ENCODE peak calls at places on chromosome 1, in seven cellular contexts. U is chondrocyte; J is kidney epithelial cell; T is GM23338; B is neural crest cell; V is uterus; G is activated CD8-positive, alpha-beta T cell treated with anti-CD3 and anti-CD28 coated beads for 36 hours. D is an unnamed sample.

GRCh38 chr1:238223067-238223640 is 332.4 kb upstream of the ZP4 start:
- DNase-seq in U (no peak), J (peak), T (no peak), B (no peak), V (no peak), G (no peak), D (no peak)

GRCh38 chr1:18922319-18922726 is 20.0 kb upstream of the ALDH4A1 start:
- DNase-seq in U (no peak), J (no peak), T (no peak), B (no peak), V (peak), G (no peak), D (no peak)

GRCh38 chr1:8487249-8487648 is 169.3 kb downstream of the SLC45A1 start:
- DNase-seq in U (no peak), J (no peak), T (no peak), B (no peak), V (no peak), G (no peak), D (no peak)

GRCh38 chr1:80447533-80447932 is 1353.2 kb upstream of the ADGRL2 start:
- DNase-seq in U (no peak), J (no peak), T (no peak), B (no peak), V (no peak), G (no peak), D (no peak)

GRCh38 chr1:96634863-96635262 is 86.7 kb upstream of the PTBP2 start:
- DNase-seq in U (no peak), J (no peak), T (no peak), B (no peak), V (no peak), G (no peak), D (no peak)

GRCh38 chr1:157357111-157357510 is 195.2 kb downstream of the FCRL5 start:
- DNase-seq in U (no peak), J (no peak), T (no peak), B (no peak), V (no peak), G (no peak), D (no peak)

GRCh38 chr1:184915463-184916080 is 58.7 kb downstream of the NIBAN1 start:
- DNase-seq in U (no peak), J (no peak), T (no peak), B (no peak), V (no peak), G (no peak), D (no peak)

GRCh38 chr1:181073638-181074037 is 14.9 kb upstream of the IER5 start:
- DNase-seq in U (no peak), J (no peak), T (no peak), B (no peak), V (no peak), G (no peak), D (no peak)

GRCh38 chr1:200535605-200536004 is 84.9 kb downstream of the KIF14 start:
- DNase-seq in U (no peak), J (no peak), T (peak), B (no peak), V (no peak), G (peak), D (no peak)

GRCh38 chr1:58909914-58910681 is 126.3 kb upstream of the JUN start:
- DNase-seq in U (no peak), J (no peak), T (no peak), B (no peak), V (no peak), G (no peak), D (no peak)

GRCh38 chr1:79226963-79227362 is 220.4 kb upstream of the ADGRL4 start:
- DNase-seq in U (no peak), J (no peak), T (no peak), B (no peak), V (no peak), G (no peak), D (no peak)

GRCh38 chr1:28601696-28602095 is 9.6 kb downstream of the RAB42 start:
- DNase-seq in U (no peak), J (peak), T (no peak), B (no peak), V (no peak), G (peak), D (peak)

GRCh38 chr1:202329891-202330290 is 11.8 kb downstream of the UBE2T start:
- DNase-seq in U (no peak), J (no peak), T (peak), B (no peak), V (no peak), G (no peak), D (no peak)

GRCh38 chr1:115430717-115431116 is 92.7 kb upstream of the NGF start:
- DNase-seq in U (no peak), J (peak), T (no peak), B (no peak), V (no peak), G (no peak), D (no peak)

GRCh38 chr1:187474266-187474665 is 645.5 kb downstream of the PLA2G4A start:
- DNase-seq in U (no peak), J (peak), T (no peak), B (no peak), V (no peak), G (no peak), D (no peak)

GRCh38 chr1:113745425-113745824 is 13.9 kb downstream of the PHTF1 start:
- DNase-seq in U (no peak), J (no peak), T (peak), B (no peak), V (no peak), G (no peak), D (no peak)

GRCh38 chr1:103267271-103267670 is 158.9 kb upstream of the COL11A1 start:
- DNase-seq in U (no peak), J (no peak), T (no peak), B (no peak), V (no peak), G (no peak), D (no peak)

GRCh38 chr1:223720987-223721591 is 8.8 kb downstream of the CAPN2 start:
- DNase-seq in U (peak), J (no peak), T (no peak), B (no peak), V (no peak), G (no peak), D (no peak)

GRCh38 chr1:29413661-29414060 is 177.3 kb downstream of the PTPRU start:
- DNase-seq in U (no peak), J (no peak), T (no peak), B (no peak), V (no peak), G (no peak), D (no peak)

GRCh38 chr1:212035123-212035834 is at the start of the genes DTL and INTS7:
- DNase-seq in U (peak), J (peak), T (peak), B (peak), V (peak), G (peak), D (peak)

GRCh38 chr1:1035291-1035931 is 15.5 kb downstream of the AGRN start:
- DNase-seq in U (no peak), J (no peak), T (no peak), B (no peak), V (no peak), G (no peak), D (no peak)

GRCh38 chr1:111786669-111787207 is 31.0 kb downstream of the DDX20 start:
- DNase-seq in U (no peak), J (no peak), T (no peak), B (no peak), V (no peak), G (no peak), D (peak)

GRCh38 chr1:60132985-60133673 is 59.6 kb upstream of the C1orf87 start:
- DNase-seq in U (no peak), J (peak), T (no peak), B (no peak), V (no peak), G (peak), D (peak)

GRCh38 chr1:226135059-226135651 is 51.4 kb downstream of the ACBD3 start:
- DNase-seq in U (no peak), J (no peak), T (no peak), B (no peak), V (peak), G (no peak), D (peak)

GRCh38 chr1:53592521-53592982 is 133.4 kb downstream of the DMRTB1 start:
- DNase-seq in U (peak), J (no peak), T (peak), B (no peak), V (peak), G (no peak), D (no peak)

GRCh38 chr1:201147396-201148015 is 6.8 kb downstream of the TMEM9 start:
- DNase-seq in U (peak), J (no peak), T (no peak), B (no peak), V (no peak), G (no peak), D (no peak)

GRCh38 chr1:206469933-206470691 is at the start of gene IKBKE:
- DNase-seq in U (no peak), J (no peak), T (peak), B (no peak), V (peak), G (peak), D (no peak)

GRCh38 chr1:206469411-206469932 is 804 bp upstream of the IKBKE start:
- DNase-seq in U (no peak), J (no peak), T (peak), B (no peak), V (no peak), G (peak), D (no peak)

GRCh38 chr1:206471415-206471801 is 1.1 kb downstream of the IKBKE start:
- DNase-seq in U (no peak), J (no peak), T (no peak), B (no peak), V (no peak), G (peak), D (no peak)

GRCh38 chr1:206471993-206472392 is 1.7 kb downstream of the IKBKE start:
- DNase-seq in U (no peak), J (no peak), T (no peak), B (no peak), V (no peak), G (peak), D (no peak)

GRCh38 chr1:206470692-206471414 is 577 bp downstream of the IKBKE start:
- DNase-seq in U (no peak), J (peak), T (peak), B (no peak), V (no peak), G (peak), D (no peak)
- TF ChIP-seq CTCF in U (peak), J (no peak), T (no peak), B (no peak), V (no peak), G (no peak), D (no peak)

GRCh38 chr1:46599044-46599970 is 4.8 kb downstream of the MKNK1 start:
- DNase-seq in U (no peak), J (no peak), T (no peak), B (no peak), V (no peak), G (no peak), D (no peak)
- TF ChIP-seq CTCF in U (no peak), J (no peak), T (no peak), B (no peak), V (no peak), G (no peak), D (no peak)

DNA sequence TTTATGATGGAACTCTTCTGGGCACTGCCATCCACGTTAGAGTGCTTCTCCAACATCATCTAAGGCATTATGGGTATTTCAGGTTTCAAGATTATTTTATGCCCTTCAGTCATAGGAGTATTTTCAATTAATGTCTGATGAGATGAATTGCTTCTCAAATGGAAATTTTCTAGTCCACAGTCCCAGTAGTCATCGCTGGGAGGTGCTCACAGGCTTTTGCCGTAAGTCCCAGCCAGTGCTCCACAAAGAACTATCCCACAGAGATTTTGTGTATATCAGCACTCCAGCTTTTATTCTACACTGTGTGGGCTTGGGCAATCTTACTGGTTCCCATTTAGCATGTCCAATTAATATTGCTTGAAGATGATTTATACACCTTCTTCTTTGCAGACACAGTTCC is 61.0 kb downstream of the SMYD2 start:
- DNase-seq in U (no peak), J (no peak), T (no peak), B (no peak), V (no peak), G (no peak), D (no peak)
- TF ChIP-seq CTCF in U (no peak), J (no peak), T (peak), B (no peak), V (no peak), G (no peak), D (peak)

GRCh38 chr1:55035904-55036303 is 3.4 kb upstream of the PCSK9 start:
- DNase-seq in U (no peak), J (no peak), T (peak), B (no peak), V (no peak), G (no peak), D (no peak)
- TF ChIP-seq CTCF in U (no peak), J (no peak), T (peak), B (peak), V (no peak), G (no peak), D (no peak)

DNA sequence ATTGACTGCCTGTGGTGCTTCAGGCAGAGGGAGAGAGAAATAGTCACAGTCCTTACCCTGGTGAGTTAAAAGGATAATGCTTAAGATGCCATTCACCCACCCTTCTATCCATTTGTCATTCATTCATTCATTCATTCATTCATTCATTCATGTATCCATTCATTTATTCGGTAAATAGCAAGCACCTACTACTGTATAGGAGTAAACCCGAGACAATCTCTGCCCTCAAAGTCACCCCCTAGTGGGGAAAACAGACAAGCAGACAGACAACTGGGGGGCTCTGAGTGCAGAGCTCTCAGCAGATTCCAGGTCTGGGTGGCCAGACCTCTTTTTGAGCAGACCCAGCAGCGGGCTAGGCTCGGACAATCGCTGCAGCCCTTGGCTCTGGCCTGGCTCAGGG is 14.1 kb upstream of the ACTL8 start:
- DNase-seq in U (no peak), J (no peak), T (peak), B (no peak), V (no peak), G (no peak), D (no peak)
- TF ChIP-seq CTCF in U (no peak), J (no peak), T (peak), B (no peak), V (no peak), G (no peak), D (no peak)

DNA sequence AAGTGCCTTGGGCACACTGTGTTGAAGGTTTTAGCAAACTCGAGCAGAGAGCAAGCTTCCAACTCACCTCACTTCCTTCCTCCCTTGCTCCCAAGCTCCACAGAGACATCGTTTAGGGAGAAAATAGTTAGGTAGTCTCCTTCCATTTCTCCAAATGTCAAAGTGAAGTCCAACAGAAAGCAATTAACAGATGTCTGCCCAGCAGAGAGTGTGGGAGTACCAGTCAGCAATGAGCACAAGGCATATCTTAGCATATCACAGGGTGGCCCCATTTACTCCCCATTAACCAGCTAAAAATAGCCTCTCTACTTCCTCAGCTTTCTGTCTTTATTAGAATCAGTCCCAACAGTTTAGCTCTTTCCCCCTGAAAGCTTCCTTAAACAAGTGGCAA is 334.2 kb upstream of the CAMK1G start:
- DNase-seq in U (no peak), J (no peak), T (peak), B (no peak), V (no peak), G (no peak), D (no peak)
- TF ChIP-seq CTCF in U (no peak), J (no peak), T (no peak), B (no peak), V (no peak), G (no peak), D (no peak)

DNA sequence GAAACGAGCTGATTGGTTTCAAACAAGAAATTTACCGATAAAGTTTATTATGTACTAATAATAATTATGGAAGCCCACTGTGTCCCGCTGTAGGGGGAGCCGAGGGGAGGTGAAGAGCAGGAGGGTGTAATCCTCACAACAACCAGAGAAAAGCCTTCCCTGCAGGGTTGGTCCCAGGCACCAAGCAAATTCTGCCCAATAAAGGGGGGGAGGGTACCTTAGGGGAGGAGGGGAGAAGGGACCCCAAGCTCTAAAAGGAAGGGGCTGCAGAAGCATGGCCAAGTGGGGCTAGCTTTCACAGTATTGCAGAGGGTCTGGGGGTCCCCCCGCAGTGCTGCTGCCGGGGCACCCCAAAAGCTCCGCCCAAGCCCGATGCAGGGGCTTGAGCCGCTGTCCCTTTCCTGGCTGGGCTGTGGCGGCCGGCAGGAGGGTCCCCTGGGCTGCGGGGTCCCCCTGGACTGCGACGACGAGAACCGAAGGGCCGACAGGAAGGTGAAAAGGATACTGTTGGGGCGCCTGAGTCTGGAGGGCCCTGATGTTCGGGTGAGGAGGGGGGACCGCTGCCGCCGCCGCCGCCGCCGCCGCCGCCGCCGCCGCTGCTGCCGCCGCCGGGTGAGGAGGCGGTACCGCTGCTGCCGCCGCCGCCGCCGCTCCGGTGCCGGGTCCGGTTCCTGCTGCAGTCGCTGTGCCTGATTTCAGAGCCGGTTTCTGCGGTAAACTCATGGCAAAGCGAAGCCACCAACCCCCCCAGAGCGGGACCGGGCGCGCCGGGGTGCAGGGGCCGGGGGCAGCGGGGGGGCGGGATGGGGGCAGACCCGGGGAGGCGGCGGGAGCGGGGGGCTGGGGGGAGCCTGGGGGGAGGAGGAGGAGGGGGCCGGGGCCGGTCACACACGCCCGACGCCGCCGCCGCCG is 771 bp downstream of the EIF4G3 start:
- DNase-seq in U (no peak), J (no peak), T (peak), B (peak), V (peak), G (peak), D (no peak)
- TF ChIP-seq CTCF in U (peak), J (no peak), T (no peak), B (peak), V (no peak), G (no peak), D (no peak)

DNA sequence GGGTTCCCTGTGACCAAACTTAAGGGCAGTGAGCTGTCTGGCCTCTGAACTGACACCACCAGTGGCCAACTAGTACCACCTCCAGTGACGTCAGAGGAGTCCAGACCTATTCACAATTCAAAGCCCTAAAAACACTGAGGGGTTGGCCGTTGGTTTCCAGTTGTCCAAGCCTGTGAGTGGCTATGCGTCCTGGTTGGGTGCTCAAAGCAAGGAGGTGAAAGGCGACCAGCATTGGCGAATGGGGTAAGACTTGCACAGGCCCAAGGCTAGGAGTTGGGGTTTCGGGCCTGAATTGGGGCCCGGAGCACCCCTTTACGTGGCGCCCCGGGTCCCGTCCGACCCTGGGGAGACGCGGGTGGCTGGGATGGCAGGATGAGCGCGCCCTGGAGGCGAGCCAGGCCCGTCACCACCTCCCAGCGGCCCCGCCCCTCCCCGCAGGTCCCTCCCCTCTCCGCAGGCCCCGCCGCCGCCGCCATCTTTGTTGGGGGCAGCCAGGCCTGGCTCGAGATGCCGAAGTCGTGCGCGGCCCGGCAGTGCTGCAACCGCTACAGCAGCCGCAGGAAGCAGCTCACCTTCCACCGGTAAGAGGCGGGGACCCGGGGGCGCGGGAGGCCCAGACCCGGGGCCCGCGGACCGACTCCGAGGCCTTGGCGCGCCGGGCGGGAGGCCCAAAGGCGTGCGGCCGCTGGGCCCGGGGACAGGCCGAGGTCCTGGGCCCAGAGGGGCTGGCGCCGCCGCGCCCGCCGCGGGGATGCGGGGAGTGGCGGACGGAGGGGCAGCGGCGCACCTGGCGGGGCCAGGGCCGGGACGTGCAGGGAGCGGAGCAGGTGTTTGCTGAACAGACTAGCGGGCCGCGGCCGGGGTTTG is at the start of gene THAP3:
- DNase-seq in U (no peak), J (no peak), T (peak), B (peak), V (peak), G (peak), D (peak)
- TF ChIP-seq CTCF in U (peak), J (peak), T (peak), B (no peak), V (no peak), G (peak), D (no peak)

GRCh38 chr1:170122366-170122765 is 23.4 kb upstream of the NTMT2 start:
- DNase-seq in U (no peak), J (no peak), T (no peak), B (no peak), V (no peak), G (no peak), D (no peak)
- TF ChIP-seq CTCF in U (no peak), J (no peak), T (no peak), B (no peak), V (no peak), G (no peak), D (no peak)

GRCh38 chr1:161732319-161732718 is 11.0 kb downstream of the FCRLB start:
- DNase-seq in U (no peak), J (no peak), T (no peak), B (no peak), V (no peak), G (no peak), D (no peak)
- TF ChIP-seq CTCF in U (no peak), J (no peak), T (no peak), B (no peak), V (no peak), G (no peak), D (no peak)